ENCODE peak calls at places on chromosomes 12 and 14, in five cellular contexts. G is germinal center, T is LoVo, M is DMS153, W is thoracic aorta. B is an unnamed sample.

GRCh38 chr12:49503674-49504180 is 35.1 kb upstream of the KCNH3 start:
- DNase-seq in G (no peak), T (no peak), M (no peak), W (no peak), B (peak)

GRCh38 chr14:33062881-33063280 is 124.2 kb downstream of the NPAS3 start:
- DNase-seq in G (no peak), T (no peak), M (no peak), W (no peak), B (no peak)

GRCh38 chr12:47967461-47968430 is 4.3 kb downstream of the TMEM106C start:
- DNase-seq in G (no peak), T (no peak), M (no peak), W (no peak), B (no peak)

GRCh38 chr12:52266514-52266913 is 7.9 kb upstream of the KRT86 start:
- DNase-seq in G (no peak), T (no peak), M (peak), W (no peak), B (no peak)

GRCh38 chr12:64392221-64392620 is 1.7 kb upstream of the C12orf56 start:
- DNase-seq in G (no peak), T (no peak), M (no peak), W (no peak), B (peak)

GRCh38 chr14:54275997-54276396 is 120.8 kb upstream of the CDKN3 start:
- DNase-seq in G (no peak), T (no peak), M (no peak), W (no peak), B (no peak)

GRCh38 chr14:80055912-80056801 is 155.1 kb downstream of the DIO2 start:
- DNase-seq in G (no peak), T (peak), M (no peak), W (no peak), B (peak)

GRCh38 chr14:54002653-54003052 is 46.0 kb upstream of the BMP4 start:
- DNase-seq in G (no peak), T (no peak), M (no peak), W (no peak), B (peak)

GRCh38 chr14:37903561-37904191 is 304.0 kb upstream of the SSTR1 start:
- DNase-seq in G (peak), T (peak), M (peak), W (no peak), B (peak)

GRCh38 chr12:89468648-89469326 is 55.8 kb downstream of the GALNT4 start:
- DNase-seq in G (peak), T (no peak), M (no peak), W (no peak), B (no peak)

GRCh38 chr14:56310643-56311042 is 192.4 kb downstream of the PELI2 start:
- DNase-seq in G (no peak), T (no peak), M (no peak), W (no peak), B (peak)

GRCh38 chr14:99333841-99334240 is 61.8 kb upstream of the BCL11B start:
- DNase-seq in G (no peak), T (no peak), M (no peak), W (no peak), B (no peak)

GRCh38 chr14:91858536-91859275 is 8.6 kb downstream of the TC2N start:
- DNase-seq in G (no peak), T (peak), M (peak), W (no peak), B (peak)

GRCh38 chr14:76829650-76830421 is 3.6 kb downstream of the LRRC74A start:
- DNase-seq in G (no peak), T (no peak), M (no peak), W (no peak), B (no peak)

GRCh38 chr12:124928095-124928911 is 13.9 kb upstream of the UBC start:
- DNase-seq in G (no peak), T (peak), M (no peak), W (no peak), B (peak)

GRCh38 chr12:23843958-23844357 is 105.5 kb downstream of the SOX5 start:
- DNase-seq in G (no peak), T (no peak), M (no peak), W (no peak), B (no peak)

GRCh38 chr12:53781218-53781801 is 29.5 kb upstream of the CISTR start:
- DNase-seq in G (no peak), T (no peak), M (no peak), W (no peak), B (no peak)

GRCh38 chr14:84085493-84085892 is 1444.5 kb upstream of the FLRT2 start:
- DNase-seq in G (no peak), T (no peak), M (no peak), W (no peak), B (no peak)

GRCh38 chr12:104347374-104348075 is 44.0 kb downstream of the EID3 start:
- DNase-seq in G (no peak), T (no peak), M (no peak), W (no peak), B (no peak)

GRCh38 chr14:87992720-87993484 is at the start of gene GALC:
- DNase-seq in G (peak), T (no peak), M (peak), W (peak), B (peak)

GRCh38 chr12:48002773-48003218 is 1.5 kb downstream of the COL2A1 start:
- DNase-seq in G (no peak), T (no peak), M (peak), W (no peak), B (peak)

GRCh38 chr12:24025153-24025798 is 75.8 kb upstream of the SOX5 start:
- DNase-seq in G (no peak), T (no peak), M (no peak), W (no peak), B (no peak)

GRCh38 chr14:52781629-52782028 is 9.8 kb downstream of the GNPNAT1 start:
- DNase-seq in G (no peak), T (no peak), M (no peak), W (no peak), B (no peak)

B was measured in EL.